ENCODE peak calls at places on chromosomes 13 and 19, in six cellular contexts. T is caudate nucleus, I is AG10803, H is thoracic aorta, M is KBM-7, B is NAMALWA. Y is an unnamed sample.
A peak's percentile ranks its signal among the peaks of the same experiment; 100 is the strongest.

GRCh38 chr19:30999726-31000125 is 349.5 kb downstream of the TSHZ3 start:
- DNase-seq in I (peak; percentile 55), T (no peak), B (no peak), H (no peak), M (no peak), Y (no peak)

GRCh38 chr13:46386996-46387851 is at the start of gene RUBCNL:
- DNase-seq in I (peak; percentile 31), M (no peak), H (no peak), T (no peak), B (peak; percentile 78), Y (no peak)

GRCh38 chr19:13974073-13974472 is 21.8 kb downstream of the DCAF15 start:
- DNase-seq in T (no peak), M (no peak), I (no peak), B (peak; percentile 66), H (no peak), Y (peak; percentile 74)

GRCh38 chr13:98752111-98752941 is at the start of gene SLC15A1:
- DNase-seq in M (no peak), H (no peak), I (no peak), T (no peak), B (no peak), Y (no peak)

GRCh38 chr13:28401303-28402056 is 93.4 kb downstream of the FLT1 start:
- DNase-seq in M (peak; percentile 5), H (no peak), B (no peak), T (no peak), I (peak; percentile 84), Y (no peak)

GRCh38 chr19:288911-289310 is 2.3 kb downstream of the PLPP2 start:
- DNase-seq in I (no peak), T (no peak), B (no peak), M (no peak), H (no peak), Y (no peak)

GRCh38 chr19:32308436-32309077 is 36.9 kb upstream of the ZNF507 start:
- DNase-seq in T (no peak), H (no peak), B (no peak), M (no peak), I (peak; percentile 34), Y (no peak)

GRCh38 chr19:49889687-49890348 is 6.9 kb downstream of the IL4I1 start:
- DNase-seq in H (no peak), B (no peak), M (no peak), I (peak; percentile 60), T (peak; percentile 19), Y (no peak)

GRCh38 chr13:80901111-80902014 is 560.4 kb upstream of the SPRY2 start:
- DNase-seq in T (no peak), B (no peak), H (no peak), I (no peak), M (no peak), Y (no peak)

GRCh38 chr13:113731192-113732175 is 27.5 kb upstream of the TMEM255B start:
- DNase-seq in H (no peak), M (no peak), B (no peak), T (no peak), I (no peak), Y (no peak)

GRCh38 chr19:38532939-38533338 is 84.8 kb downstream of the MAP4K1 start:
- DNase-seq in H (no peak), I (no peak), T (no peak), M (no peak), B (no peak), Y (no peak)

GRCh38 chr13:111614009-111614408 is 293.6 kb downstream of the TEX29 start:
- DNase-seq in B (no peak), I (no peak), M (no peak), T (no peak), H (no peak), Y (no peak)

GRCh38 chr13:75764251-75764650 is 128.1 kb downstream of the LMO7 start:
- DNase-seq in B (no peak), T (no peak), H (no peak), M (no peak), I (no peak), Y (no peak)

GRCh38 chr13:80361883-80362327 is 21.0 kb upstream of the SPRY2 start:
- DNase-seq in B (peak; percentile 50), I (no peak), T (no peak), H (no peak), M (peak; percentile 58), Y (no peak)

GRCh38 chr13:67078062-67078461 is 152.1 kb downstream of the PCDH9 start:
- DNase-seq in I (no peak), M (no peak), T (no peak), H (no peak), B (no peak), Y (no peak)

GRCh38 chr13:113422790-113423189 is 30.5 kb downstream of the ADPRHL1 start:
- DNase-seq in B (no peak), M (no peak), I (no peak), T (no peak), H (no peak), Y (no peak)

GRCh38 chr19:7595466-7596133 is at the start of gene CAMSAP3:
- DNase-seq in I (peak; percentile 51), H (no peak), T (no peak), M (peak; percentile 60), B (peak; percentile 75), Y (no peak)

GRCh38 chr13:23445794-23446193 is 12.3 kb upstream of the SACS start:
- DNase-seq in B (no peak), H (no peak), I (no peak), T (no peak), M (no peak), Y (no peak)

GRCh38 chr13:40190656-40191100 is 475.8 kb downstream of the FOXO1 start:
- DNase-seq in M (no peak), B (peak; percentile 63), H (no peak), T (peak; percentile 43), I (peak; percentile 57), Y (no peak)

GRCh38 chr19:44748426-44749254 is at the start of gene BCL3:
- DNase-seq in B (peak; percentile 69), T (no peak), I (peak; percentile 75), H (no peak), M (no peak), Y (no peak)

GRCh38 chr13:35392768-35393167 is 83.7 kb downstream of the MAB21L1 start:
- DNase-seq in H (no peak), T (no peak), I (no peak), M (no peak), B (no peak), Y (no peak)

GRCh38 chr19:31066385-31066784 is 282.9 kb downstream of the TSHZ3 start:
- DNase-seq in I (peak; percentile 67), M (no peak), T (no peak), H (no peak), B (no peak), Y (no peak)

GRCh38 chr19:45361608-45362007 is 8.8 kb downstream of the ERCC2 start:
- DNase-seq in B (no peak), T (no peak), H (no peak), I (no peak), M (no peak), Y (no peak)

GRCh38 chr13:51311271-51311670 is 28.2 kb upstream of the SERPINE3 start:
- DNase-seq in B (no peak), M (no peak), I (no peak), T (no peak), H (no peak), Y (no peak)

GRCh38 chr19:47697863-47698609 is 15.2 kb upstream of the EHD2 start:
- DNase-seq in H (no peak), M (peak; percentile 91), B (peak; percentile 70), I (peak; percentile 81), T (peak; percentile 50), Y (no peak)

GRCh38 chr13:60572003-60572792 is 175.2 kb downstream of the TDRD3 start:
- DNase-seq in T (no peak), B (no peak), M (peak; percentile 29), I (peak; percentile 42), H (no peak), Y (no peak)

GRCh38 chr19:28990522-28990921 is 222.4 kb downstream of the UQCRFS1 start:
- DNase-seq in T (no peak), B (no peak), I (no peak), H (no peak), M (no peak), Y (no peak)

GRCh38 chr19:50909240-50910070 is 1.7 kb downstream of the KLK4 start:
- DNase-seq in I (no peak), T (no peak), H (no peak), M (peak; percentile 51), B (peak; percentile 71), Y (no peak)

GRCh38 chr19:15129856-15130580 is 22.8 kb downstream of the SYDE1 start:
- DNase-seq in B (no peak), T (no peak), H (no peak), M (no peak), I (no peak), Y (no peak)

GRCh38 chr19:56594783-56595547 is at the start of gene ZNF71:
- DNase-seq in M (peak; percentile 86), H (peak; percentile 58), B (peak; percentile 87), I (peak; percentile 83), T (peak; percentile 63), Y (peak; percentile 69)

GRCh38 chr19:34171539-34171876 is 796 bp upstream of the LSM14A start:
- DNase-seq in T (no peak), B (peak; percentile 73), I (peak; percentile 77), M (no peak), H (no peak), Y (no peak)

GRCh38 chr13:28245465-28245864 is 107.1 kb downstream of the PAN3 start:
- DNase-seq in T (no peak), I (no peak), H (no peak), M (peak; percentile 61), B (no peak), Y (no peak)

GRCh38 chr19:3868770-3869456 is at the start of gene ZFR2:
- DNase-seq in T (no peak), M (no peak), B (peak; percentile 64), H (no peak), I (no peak), Y (no peak)

GRCh38 chr13:48775285-48775684 is 121.6 kb downstream of the CYSLTR2 start:
- DNase-seq in H (no peak), I (peak; percentile 75), B (no peak), M (no peak), T (no peak), Y (no peak)

GRCh38 chr19:11480081-11480926 is 542 bp downstream of the ELAVL3 start:
- DNase-seq in T (no peak), H (no peak), B (no peak), I (no peak), M (no peak), Y (no peak)

GRCh38 chr19:11361037-11361770 is 6.0 kb downstream of the PLPPR2 start:
- DNase-seq in T (no peak), B (peak; percentile 37), I (no peak), H (no peak), M (no peak), Y (no peak)

GRCh38 chr13:48493076-48493765 is 39.7 kb downstream of the RCBTB2 start:
- DNase-seq in B (no peak), M (peak; percentile 69), H (no peak), T (no peak), I (peak; percentile 14), Y (no peak)

GRCh38 chr19:2942928-2943640 is 1.7 kb downstream of the ZNF77 start:
- DNase-seq in B (no peak), T (no peak), H (no peak), M (no peak), I (no peak), Y (no peak)

GRCh38 chr19:4197625-4198466 is 15.4 kb downstream of the ANKRD24 start:
- DNase-seq in T (no peak), I (peak; percentile 9), M (no peak), B (no peak), H (no peak), Y (no peak)

GRCh38 chr19:343941-344624 is 513 bp downstream of the MIER2 start:
- DNase-seq in I (no peak), H (no peak), M (no peak), T (no peak), B (peak; percentile 28), Y (no peak)

Y was measured in cerebellar nuclear complex.